ENCODE peak calls at places on chromosomes 4 and X, in eight cellular contexts. U is uterus, B is spleen, Z is bronchial epithelial cell, R is right lobe of liver, Q is thyroid gland, H is breast epithelium, S is tibial nerve. T is an unnamed sample.

GRCh38 chr4:7547368-7548040 is 112.8 kb upstream of the PSAPL1 start:
- DNase-seq in B (no peak), H (no peak), Q (no peak), U (no peak), Z (peak; percentile 76), S (peak; percentile 13), R (peak; percentile 90), T (no peak)

GRCh38 chrX:118534716-118535493 is 39.3 kb downstream of the DOCK11 start:
- DNase-seq in B (no peak), R (no peak), Z (no peak), H (no peak), S (no peak), Q (no peak), U (no peak), T (no peak)

GRCh38 chr4:7964890-7965662 is 25.4 kb upstream of the AFAP1 start:
- DNase-seq in R (peak; percentile 38), Q (no peak), B (no peak), U (peak; percentile 80), Z (peak; percentile 95), S (peak; percentile 63), H (no peak), T (no peak)

GRCh38 chr4:54104907-54105306 is 4.9 kb downstream of the GSX2 start:
- DNase-seq in U (no peak), Z (no peak), R (no peak), Q (no peak), S (no peak), H (no peak), B (no peak), T (no peak)

GRCh38 chrX:149151805-149152757 is 353.0 kb downstream of the IDS start:
- DNase-seq in B (no peak), R (no peak), U (no peak), Q (peak; percentile 43), S (no peak), Z (peak; percentile 80), H (no peak), T (no peak)

GRCh38 chr4:119100640-119101039 is 35.0 kb upstream of the MYOZ2 start:
- DNase-seq in Z (no peak), H (no peak), B (no peak), Q (no peak), S (no peak), R (no peak), U (no peak), T (no peak)

GRCh38 chrX:24153796-24154189 is 4.3 kb downstream of the ZFX start:
- DNase-seq in S (no peak), Z (no peak), Q (no peak), U (no peak), H (no peak), B (no peak), R (no peak), T (no peak)

GRCh38 chr4:121070696-121071639 is 1.4 kb downstream of the NDNF start:
- DNase-seq in Q (peak; percentile 21), R (peak; percentile 29), Z (no peak), S (no peak), U (peak; percentile 18), H (no peak), B (no peak), T (no peak)

GRCh38 chr4:84403656-84404055 is 95.4 kb downstream of the NKX6-1 start:
- DNase-seq in H (no peak), B (no peak), Q (no peak), Z (peak; percentile 1), S (no peak), R (no peak), U (no peak), T (no peak)

GRCh38 chr4:132593717-132594400 is 555.2 kb upstream of the PCDH10 start:
- DNase-seq in B (no peak), Q (no peak), U (no peak), R (no peak), Z (peak; percentile 15), S (no peak), H (no peak), T (no peak)

GRCh38 chr4:25870081-25870480 is 7.3 kb upstream of the SEL1L3 start:
- DNase-seq in S (no peak), B (no peak), U (no peak), Q (no peak), H (no peak), R (no peak), Z (no peak), T (no peak)

GRCh38 chr4:185651851-185652250 is 116.5 kb upstream of the PDLIM3 start:
- DNase-seq in Q (no peak), B (no peak), U (no peak), R (no peak), H (no peak), Z (no peak), S (no peak), T (no peak)

GRCh38 chr4:112332398-112332797 is 35.2 kb downstream of the ALPK1 start:
- DNase-seq in Q (no peak), U (no peak), H (no peak), R (no peak), S (no peak), B (no peak), Z (no peak), T (no peak)

GRCh38 chr4:147866532-147867271 is 134.8 kb downstream of the ARHGAP10 start:
- DNase-seq in U (peak; percentile 92), S (peak; percentile 99), R (peak; percentile 90), Q (peak; percentile 96), H (peak; percentile 94), Z (peak; percentile 82), B (peak; percentile 91), T (peak; percentile 69)

GRCh38 chr4:102823897-102824296 is 3.5 kb downstream of the UBE2D3 start:
- DNase-seq in Z (no peak), U (no peak), S (no peak), Q (no peak), H (no peak), R (no peak), B (no peak), T (no peak)

GRCh38 chrX:146238173-146238572 is 420.5 kb downstream of the SLITRK2 start:
- DNase-seq in S (no peak), Q (no peak), R (no peak), Z (peak; percentile 0), B (no peak), U (no peak), H (no peak), T (no peak)

GRCh38 chr4:62119195-62119594 is 919.1 kb downstream of the ADGRL3 start:
- DNase-seq in H (no peak), Z (no peak), R (no peak), Q (no peak), B (no peak), S (no peak), U (no peak), T (no peak)

GRCh38 chr4:8250167-8250566 is 19.4 kb upstream of the HTRA3 start:
- DNase-seq in Z (no peak), U (no peak), B (no peak), H (no peak), R (no peak), Q (no peak), S (no peak), T (no peak)

GRCh38 chr4:95540227-95540626 is 8.5 kb downstream of the UNC5C start:
- DNase-seq in B (no peak), Q (no peak), S (no peak), U (no peak), H (no peak), R (no peak), Z (no peak), T (no peak)

GRCh38 chr4:1370321-1371124 is 23.5 kb downstream of the UVSSA start:
- DNase-seq in Z (no peak), B (no peak), R (peak; percentile 47), U (no peak), S (no peak), Q (no peak), H (peak; percentile 45), T (no peak)

GRCh38 chrX:7943600-7944245 is 16.5 kb upstream of the PNPLA4 start:
- DNase-seq in R (no peak), S (no peak), H (no peak), Z (peak; percentile 77), U (no peak), Q (peak; percentile 70), B (no peak), T (no peak)

GRCh38 chrX:7946960-7947359 is 19.7 kb upstream of the PNPLA4 start:
- DNase-seq in S (no peak), B (no peak), H (no peak), Z (no peak), Q (no peak), R (no peak), U (no peak), T (no peak)

GRCh38 chrX:7941390-7942042 is 14.3 kb upstream of the PNPLA4 start:
- DNase-seq in R (no peak), Z (no peak), H (no peak), U (no peak), Q (peak; percentile 5), B (no peak), S (no peak), T (no peak)
- TF ChIP-seq CTCF in R (peak; percentile 33), Z (peak; percentile 41), H (no peak), U (no peak), Q (no peak), B (no peak), S (no peak), T (peak; percentile 46)

GRCh38 chr4:88341227-88342192 is 37.1 kb upstream of the HERC6 start:
- DNase-seq in H (no peak), S (no peak), Z (peak; percentile 88), Q (peak; percentile 42), U (peak; percentile 48), B (no peak), R (no peak), T (peak; percentile 81)
- H3K4me3 ChIP-seq in H (no peak overlapping the region), S (no peak overlapping the region), Z (no peak overlapping the region), Q (no peak overlapping the region), U (no peak overlapping the region), B (no peak overlapping the region), R (no peak overlapping the region), T (no peak overlapping the region)

GRCh38 chr4:14693728-14694127 is 308.6 kb upstream of the CPEB2 start:
- DNase-seq in Q (no peak), U (no peak), Z (no peak), S (no peak), H (no peak), R (no peak), B (no peak), T (no peak)
- TF ChIP-seq CTCF in Q (no peak), U (no peak), Z (no peak), S (no peak), H (no peak), R (no peak), B (no peak), T (no peak)

DNA sequence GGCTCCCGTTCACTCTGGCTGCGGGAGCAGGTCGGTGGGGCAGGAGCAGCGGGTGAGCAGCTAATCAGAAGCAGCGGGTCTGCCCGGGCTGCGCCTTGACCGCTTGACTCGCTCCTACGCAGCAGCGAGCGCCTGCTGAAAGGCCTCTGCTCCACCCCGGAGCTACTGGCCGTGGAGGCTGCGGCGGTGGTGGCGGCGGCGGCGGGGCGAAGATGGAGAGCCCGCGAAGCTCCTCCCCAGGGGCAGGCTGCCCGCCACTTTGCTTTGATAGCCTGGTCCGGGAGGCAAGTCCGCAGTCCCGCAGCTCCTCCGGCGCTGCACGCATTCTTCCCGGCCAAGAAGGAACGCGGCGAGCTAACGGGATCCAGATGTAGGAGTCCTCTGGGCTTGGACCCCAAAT is 36.7 kb downstream of the PJA1 start:
- DNase-seq in U (peak; percentile 45), H (no peak), Z (no peak), Q (peak; percentile 58), R (no peak), S (no peak), B (no peak), T (no peak)
- H3K4me3 ChIP-seq in U (no peak overlapping the region), H (peak overlapping the region; percentile 50), Z (no peak overlapping the region), Q (no peak overlapping the region), R (no peak overlapping the region), S (no peak overlapping the region), B (no peak overlapping the region), T (peak overlapping the region; percentile 11)

T was measured in AG09309.